ENCODE peak calls at places on chromosome 19, in four cellular contexts. B is amniotic epithelial cell, J is heart left ventricle, T is lower leg skin. E is an unnamed sample.

GRCh38 chr19:8158411-8159074 is 9.2 kb upstream of the FBN3 start:
- DNase-seq in B (peak), J (peak), T (peak), E (peak)

GRCh38 chr19:14111486-14111885 is 6.1 kb downstream of the PRKACA start:
- DNase-seq in B (no peak), T (no peak), J (no peak), E (no peak)

GRCh38 chr19:33616346-33616745 is 5.4 kb upstream of the CHST8 start:
- DNase-seq in T (no peak), J (no peak), B (no peak), E (no peak)

GRCh38 chr19:57769345-57770131 is at the start of gene ZNF586:
- DNase-seq in J (peak), B (peak), T (peak), E (peak)

GRCh38 chr19:18951721-18952281 is 10.8 kb upstream of the HOMER3 start:
- DNase-seq in T (no peak), B (no peak), J (no peak), E (no peak)

GRCh38 chr19:4057913-4058695 is 8.6 kb downstream of the ZBTB7A start:
- DNase-seq in T (peak), J (peak), B (peak), E (peak)

GRCh38 chr19:2290441-2291184 is 8.6 kb upstream of the PEAK3 start:
- DNase-seq in J (no peak), T (no peak), B (no peak), E (no peak)

GRCh38 chr19:49335071-49335783 is at the start of gene CD37:
- DNase-seq in T (no peak), B (no peak), J (peak), E (no peak)

GRCh38 chr19:58294743-58295374 is 10.3 kb upstream of the ERVK3-1 start:
- DNase-seq in B (no peak), T (no peak), J (no peak), E (no peak)

GRCh38 chr19:56217039-56217949 is 15.2 kb downstream of the ZSCAN5C start:
- DNase-seq in B (peak), T (peak), J (peak), E (peak)

GRCh38 chr19:11756965-11757364 is 9.8 kb upstream of the ZNF441 start:
- DNase-seq in T (no peak), B (no peak), J (no peak), E (no peak)

GRCh38 chr19:13866463-13867046 is 10.4 kb upstream of the NANOS3 start:
- DNase-seq in J (no peak), B (no peak), T (no peak), E (no peak)

GRCh38 chr19:41994994-41995958 is 1.2 kb upstream of the ATP1A3 start:
- DNase-seq in B (no peak), J (no peak), T (no peak), E (no peak)

GRCh38 chr19:6011794-6012193 is 33.9 kb upstream of the RANBP3 start:
- DNase-seq in J (no peak), T (no peak), B (no peak), E (no peak)

GRCh38 chr19:47779524-47780214 is 1.2 kb downstream of the SELENOW start:
- DNase-seq in J (peak), B (no peak), T (peak), E (no peak)

GRCh38 chr19:3129112-3129511 is 6.7 kb upstream of the GNA15 start:
- DNase-seq in T (no peak), J (no peak), B (peak), E (peak)

GRCh38 chr19:50909240-50910070 is 1.7 kb downstream of the KLK4 start:
- DNase-seq in J (no peak), B (no peak), T (peak), E (peak)

GRCh38 chr19:13401388-13401787 is 104.9 kb downstream of the CACNA1A start:
- DNase-seq in J (no peak), B (peak), T (no peak), E (peak)

GRCh38 chr19:48121909-48122371 is 11.3 kb upstream of the PLA2G4C start:
- DNase-seq in T (peak), B (no peak), J (no peak), E (peak)